ENCODE peak calls at places on chromosomes 12 and 14, in four cellular contexts. J is K562, G is HepG2, O is H1. M is an unnamed sample.

GRCh38 chr12:47773858-47774580 is 981 bp downstream of the SLC48A1 start:
- DNase-seq in J (peak; percentile 37), G (no peak), O (no peak), M (no peak)

GRCh38 chr14:94003397-94003796 is 6.3 kb downstream of the CCDC197 start:
- DNase-seq in J (no peak), G (no peak), O (no peak), M (no peak)

GRCh38 chr12:12087693-12088034 is 16.9 kb downstream of the BCL2L14 start:
- DNase-seq in J (no peak), G (no peak), O (no peak), M (no peak)

GRCh38 chr14:68476212-68476964 is 316.5 kb downstream of the ZFP36L1 start:
- DNase-seq in J (no peak), G (peak; percentile 45), O (peak; percentile 30), M (peak; percentile 93)

GRCh38 chr12:108375986-108376663 is 37.0 kb upstream of the CMKLR1 start:
- DNase-seq in J (no peak), G (no peak), O (no peak), M (no peak)

GRCh38 chr12:6961695-6962284 is 8.7 kb downstream of the PHB2 start:
- DNase-seq in J (peak; percentile 90), G (peak; percentile 81), O (peak; percentile 79), M (no peak)

GRCh38 chr12:4379410-4379809 is at the start of gene FGF23:
- DNase-seq in J (no peak), G (peak; percentile 6), O (peak; percentile 75), M (no peak)

GRCh38 chr14:24307575-24308341 is at the start of gene CIDEB:
- DNase-seq in J (peak; percentile 56), G (peak; percentile 99), O (peak; percentile 86), M (no peak)

GRCh38 chr14:106185837-106186233 is 659.5 kb downstream of the TMEM121 start:
- DNase-seq in J (peak; percentile 15), G (no peak), O (no peak), M (no peak)

GRCh38 chr12:51390457-51391046 is 654 bp downstream of the GALNT6 start:
- DNase-seq in J (no peak), G (no peak), O (no peak), M (no peak)

GRCh38 chr12:51391047-51391837 is at the start of gene GALNT6:
- DNase-seq in J (peak; percentile 70), G (no peak), O (peak; percentile 92), M (no peak)

GRCh38 chr12:51395283-51396230 is 4.4 kb upstream of the GALNT6 start:
- DNase-seq in J (peak; percentile 81), G (no peak), O (no peak), M (peak; percentile 70)

GRCh38 chr12:51393676-51394545 is 2.7 kb upstream of the GALNT6 start:
- DNase-seq in J (no peak), G (no peak), O (no peak), M (no peak)

DNA sequence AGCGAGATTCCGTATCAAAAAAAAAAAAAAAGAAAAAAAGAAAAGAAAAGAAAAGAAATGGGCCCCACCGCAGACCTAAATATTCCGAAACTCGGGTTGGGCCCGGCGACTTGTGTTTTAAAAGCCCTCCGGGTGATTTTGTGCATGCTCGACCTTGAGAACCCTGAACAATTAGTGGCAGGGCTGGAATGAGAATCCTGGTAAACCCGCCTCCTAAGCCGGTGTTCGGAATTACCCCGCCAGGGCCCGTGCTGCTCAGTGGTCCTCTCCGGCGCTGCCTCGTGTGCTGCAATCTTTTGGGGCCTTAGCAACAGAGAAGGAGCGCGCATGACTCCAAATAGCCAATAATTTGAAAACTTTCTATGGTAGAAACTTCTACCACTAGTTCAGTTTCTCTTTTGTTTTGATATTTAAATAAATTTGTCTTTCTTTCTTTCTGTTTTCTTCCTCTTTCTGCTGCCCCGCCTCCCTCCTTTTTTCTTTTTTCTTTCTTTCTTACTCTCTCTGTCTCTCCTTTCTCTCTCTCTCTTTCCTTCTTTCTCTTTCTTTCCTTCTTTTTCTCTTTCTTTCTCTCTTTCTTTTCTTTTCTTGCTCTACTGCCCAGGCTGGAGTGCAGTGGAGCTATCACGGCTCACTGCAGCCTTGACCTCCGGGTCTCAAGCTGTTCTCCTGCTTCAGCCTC is 1.5 kb upstream of the GALNT6 start:
- DNase-seq in J (no peak), G (no peak), O (peak; percentile 54), M (no peak)
- TF ChIP-seq CBX5 in J (no peak), G (no peak), O (no peak), M (no peak)

GRCh38 chr14:36852853-36853634 is 191.4 kb downstream of the PAX9 start:
- DNase-seq in J (no peak), G (no peak), O (no peak), M (no peak)
- TF ChIP-seq CBX5 in J (no peak), G (no peak), O (no peak), M (no peak)

DNA sequence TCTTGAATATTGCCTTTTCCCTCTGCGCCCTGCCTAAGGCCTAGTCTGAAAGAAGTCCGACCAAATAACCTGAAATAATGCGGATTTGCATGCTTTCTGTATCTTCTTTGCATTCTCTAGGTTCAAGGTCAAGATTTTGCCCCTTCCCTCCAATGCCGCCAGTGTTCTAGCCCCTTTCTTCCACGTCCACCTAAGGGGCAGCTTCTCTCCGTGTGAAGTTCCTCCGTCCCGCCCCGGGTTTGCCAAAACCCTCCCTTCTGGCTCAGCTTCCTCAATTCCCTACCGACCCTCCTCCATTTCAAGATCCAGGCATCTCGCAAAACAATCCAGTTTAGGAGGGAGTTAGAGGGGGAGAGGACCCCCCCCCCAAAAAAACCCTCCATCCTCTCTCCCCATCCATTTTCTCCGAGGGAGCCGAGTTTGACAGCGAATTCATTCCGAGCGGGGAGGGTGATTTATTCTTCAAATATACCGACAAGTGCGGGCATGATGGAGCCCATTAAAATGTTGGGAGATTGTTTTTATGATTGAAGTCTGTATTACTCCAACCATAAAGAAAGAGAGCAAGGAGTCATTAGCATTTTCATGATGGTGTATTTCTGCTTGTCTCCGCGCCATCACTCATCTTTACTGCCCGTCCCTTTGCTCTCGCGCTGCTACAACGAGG is 20.9 kb upstream of the ATP5MC2 start:
- DNase-seq in J (no peak), G (no peak), O (no peak), M (no peak)
- TF ChIP-seq CBX5 in J (no peak), G (no peak), O (no peak), M (no peak)

GRCh38 chr12:91590991-91591987 is 408.7 kb upstream of the DCN start:
- DNase-seq in J (no peak), G (no peak), O (no peak), M (no peak)
- TF ChIP-seq CBX5 in J (no peak), G (no peak), O (no peak), M (no peak)

DNA sequence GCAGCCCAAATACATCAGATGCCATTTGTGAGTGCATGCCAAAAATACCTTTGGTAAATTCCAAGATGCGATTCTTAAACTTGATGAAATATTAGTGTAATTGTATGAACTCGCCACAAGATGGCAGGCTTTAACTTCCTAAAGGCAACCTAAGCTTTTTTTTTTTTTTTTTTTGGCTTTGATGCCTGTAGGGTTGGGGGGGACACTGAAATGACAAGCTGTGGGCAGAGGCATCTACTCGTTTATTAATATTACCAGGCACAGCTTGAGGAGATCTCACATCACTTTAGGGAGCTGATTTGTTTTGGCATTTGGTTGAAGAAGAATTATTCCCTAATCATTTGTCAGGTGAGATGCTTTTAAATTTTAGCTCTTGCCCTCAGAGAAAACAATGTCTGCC is 126.7 kb upstream of the CCDC196 start:
- DNase-seq in J (peak; percentile 24), G (peak; percentile 53), O (no peak), M (peak; percentile 15)
- TF ChIP-seq CBX5 in J (no peak), G (no peak), O (no peak), M (no peak)